ENCODE peak calls at places on chromosomes 13 and 19, in four cellular contexts. G, C, Y and Q are unnamed samples.

GRCh38 chr19:19406878-19407639 is 1.6 kb downstream of the GATAD2A start:
- DNase-seq in C (peak), Y (peak), G (peak), Q (no peak)

GRCh38 chr13:36998624-36999041 is 507 bp downstream of the ALG5 start:
- DNase-seq in C (peak), G (no peak), Y (peak), Q (peak)

GRCh38 chr19:13146763-13147563 is 3.2 kb downstream of the STX10 start:
- DNase-seq in C (no peak), Y (no peak), G (peak), Q (no peak)

GRCh38 chr13:26601669-26602068 is 44.2 kb downstream of the WASF3 start:
- DNase-seq in C (peak), Y (no peak), G (peak), Q (no peak)

GRCh38 chr13:109517516-109517915 is 268.9 kb downstream of the IRS2 start:
- DNase-seq in Y (no peak), G (peak), C (no peak), Q (no peak)

GRCh38 chr13:41137951-41138350 is 5.3 kb upstream of the KBTBD6 start:
- DNase-seq in Y (no peak), C (no peak), G (peak), Q (no peak)

GRCh38 chr13:111049791-111050538 is 65.1 kb upstream of the ARHGEF7 start:
- DNase-seq in G (peak), Y (no peak), C (peak), Q (peak)

GRCh38 chr19:43532571-43532961 is 422 bp upstream of the ZNF575 start:
- DNase-seq in Y (peak), G (no peak), C (peak), Q (peak)

GRCh38 chr13:102440259-102440936 is 38.5 kb upstream of the FGF14 start:
- DNase-seq in C (peak), G (no peak), Y (peak), Q (no peak)

GRCh38 chr13:101552797-101553196 is 100.3 kb downstream of the ITGBL1 start:
- DNase-seq in C (no peak), G (peak), Y (no peak), Q (no peak)

GRCh38 chr19:49555600-49556411 is 24.6 kb downstream of the NOSIP start:
- DNase-seq in C (peak), Y (peak), G (peak), Q (peak)

GRCh38 chr13:97385146-97385545 is 48.8 kb upstream of the RAP2A start:
- DNase-seq in C (no peak), G (no peak), Y (no peak), Q (no peak)

GRCh38 chr13:45361596-45362206 is 20.7 kb upstream of the TPT1 start:
- DNase-seq in G (peak), Y (no peak), C (no peak), Q (no peak)

GRCh38 chr19:47369923-47370625 is 21.0 kb downstream of the DHX34 start:
- DNase-seq in Y (no peak), C (no peak), G (peak), Q (no peak)

GRCh38 chr13:19178901-19179593 is 2.6 kb downstream of the TUBA3C start:
- DNase-seq in G (no peak), C (no peak), Y (no peak), Q (no peak)

DNA sequence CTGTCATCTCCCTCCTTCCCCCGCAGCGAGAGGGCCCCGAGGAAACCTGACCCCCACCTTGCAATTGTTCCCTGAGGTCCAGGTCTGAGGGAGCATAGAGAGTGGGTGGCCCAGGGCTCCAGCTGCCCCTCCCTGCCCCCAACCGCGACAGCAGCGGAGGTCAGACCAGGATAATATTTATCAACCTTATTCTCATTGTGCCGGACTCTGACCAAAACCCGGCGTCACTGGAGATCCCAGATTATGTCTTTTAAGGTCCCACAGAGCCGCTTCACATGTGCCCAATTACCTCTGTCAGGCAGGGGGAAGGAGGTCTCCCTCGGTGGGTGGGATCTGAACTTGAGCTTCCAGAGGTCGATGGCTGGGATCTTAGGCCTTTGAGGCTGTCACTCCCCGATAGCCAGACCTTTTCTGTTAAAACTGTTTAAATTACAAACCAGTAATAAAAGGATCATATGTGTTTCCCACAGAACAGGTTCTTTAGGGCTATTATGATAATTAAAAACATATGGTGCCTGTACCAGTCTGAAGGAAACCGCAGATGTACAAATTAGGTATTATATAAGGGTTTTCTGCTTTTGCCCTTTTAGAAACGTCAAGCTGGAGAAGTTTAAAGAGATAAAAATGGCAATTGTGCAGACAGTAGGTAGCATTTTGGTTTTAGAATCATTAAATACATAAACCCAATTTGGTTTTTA is 195.5 kb downstream of the ZNF536 start:
- DNase-seq in G (no peak), Y (no peak), C (no peak), Q (peak)
- H3K4me3 ChIP-seq in G (no peak), Y (no peak), C (no peak), Q (no peak)

DNA sequence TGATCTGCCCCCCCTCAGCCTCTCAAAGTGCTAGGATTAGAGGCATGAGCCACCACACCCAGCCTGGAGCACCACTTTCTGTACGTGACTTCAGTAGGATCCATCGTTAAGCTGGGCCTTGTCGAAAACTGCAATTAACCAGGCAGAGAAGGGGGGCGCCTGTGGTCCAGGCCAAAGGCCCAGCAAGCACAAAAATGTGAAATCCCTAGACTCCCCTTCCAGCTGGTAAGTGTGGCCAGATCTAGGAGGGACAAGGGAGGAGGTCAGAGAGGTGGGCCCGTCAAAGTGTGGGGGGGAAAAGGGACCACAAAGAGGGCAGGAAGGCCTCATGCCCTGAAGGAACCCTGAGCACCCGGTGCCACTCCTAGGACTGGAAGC is 13.8 kb downstream of the DDX39A start:
- DNase-seq in G (no peak), C (no peak), Y (no peak), Q (peak)
- H3K4me3 ChIP-seq in G (no peak), C (no peak), Y (no peak), Q (peak)

GRCh38 chr19:45667620-45668341 is at the start of gene GIPR:
- DNase-seq in Y (peak), G (no peak), C (peak), Q (peak)
- H3K4me3 ChIP-seq in Y (peak), G (peak), C (peak), Q (peak)

DNA sequence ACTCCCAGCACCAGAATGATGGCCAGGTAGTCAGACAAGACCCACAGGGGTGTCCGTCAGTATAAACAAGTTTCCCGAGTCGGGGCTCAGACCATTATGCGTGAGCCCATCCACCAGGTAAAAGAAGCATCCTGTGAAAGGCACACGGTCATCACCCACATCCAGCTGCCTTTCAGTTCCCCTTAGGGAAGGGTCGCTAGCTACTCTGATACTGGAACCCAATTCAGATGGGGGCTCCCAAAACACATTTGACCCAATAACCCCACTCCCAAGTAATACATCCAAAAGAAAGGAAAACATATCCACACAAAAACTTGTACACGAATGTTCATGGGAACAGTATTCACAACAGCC is 66.8 kb downstream of the STK24 start:
- DNase-seq in G (no peak), C (peak), Y (no peak), Q (no peak)
- H3K4me3 ChIP-seq in G (no peak), C (peak), Y (no peak), Q (no peak)

GRCh38 chr13:48490241-48490640 is 42.6 kb downstream of the RCBTB2 start:
- DNase-seq in C (no peak), G (no peak), Y (no peak), Q (no peak)
- H3K4me3 ChIP-seq in C (peak), G (no peak), Y (no peak), Q (no peak)

DNA sequence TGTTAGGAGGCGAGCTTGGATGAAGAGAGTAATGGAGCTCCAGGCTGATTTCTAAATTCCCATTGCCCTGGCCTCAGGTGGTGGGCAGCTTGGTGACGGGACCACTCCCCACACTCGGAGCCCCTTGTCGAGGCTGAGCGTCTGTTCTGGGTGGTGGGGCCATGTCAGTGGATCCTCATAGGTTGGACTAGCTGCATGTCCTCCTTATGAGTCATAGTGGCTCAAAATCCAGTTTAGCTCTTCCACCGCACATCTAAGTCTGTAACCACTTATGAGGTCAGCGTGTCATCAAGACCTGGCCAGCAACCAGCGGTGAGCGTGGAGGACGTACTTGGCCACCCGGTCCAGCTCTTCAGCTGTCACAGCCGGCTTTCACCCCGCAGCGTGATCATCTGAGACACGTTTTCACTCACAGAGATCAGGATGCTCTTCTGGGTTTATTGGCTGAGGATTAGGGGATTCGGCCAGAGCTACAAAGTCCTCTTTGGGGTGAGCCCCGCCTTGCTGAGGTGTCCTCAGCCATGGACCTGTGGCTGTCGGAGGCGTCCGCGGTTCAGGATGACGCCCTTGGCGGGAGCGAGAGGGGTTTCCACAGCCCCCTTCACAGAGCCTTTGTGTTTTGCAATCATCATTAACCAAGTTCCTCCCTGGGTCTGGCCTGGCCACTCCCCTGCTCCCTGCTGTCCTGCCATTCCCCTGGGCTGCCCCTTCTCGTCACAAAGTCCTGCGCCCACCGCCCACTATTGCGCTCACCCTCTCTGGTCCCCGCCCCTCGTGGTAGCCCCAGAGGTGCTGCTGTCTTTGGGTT is 41.9 kb downstream of the ADPRHL1 start:
- DNase-seq in C (no peak), Y (no peak), G (peak), Q (peak)
- H3K4me3 ChIP-seq in C (no peak), Y (no peak), G (no peak), Q (no peak)

GRCh38 chr19:15368798-15369593 is 10.6 kb downstream of the AKAP8 start:
- DNase-seq in G (no peak), Y (no peak), C (no peak), Q (no peak)
- H3K4me3 ChIP-seq in G (no peak), Y (no peak), C (no peak), Q (no peak)

DNA sequence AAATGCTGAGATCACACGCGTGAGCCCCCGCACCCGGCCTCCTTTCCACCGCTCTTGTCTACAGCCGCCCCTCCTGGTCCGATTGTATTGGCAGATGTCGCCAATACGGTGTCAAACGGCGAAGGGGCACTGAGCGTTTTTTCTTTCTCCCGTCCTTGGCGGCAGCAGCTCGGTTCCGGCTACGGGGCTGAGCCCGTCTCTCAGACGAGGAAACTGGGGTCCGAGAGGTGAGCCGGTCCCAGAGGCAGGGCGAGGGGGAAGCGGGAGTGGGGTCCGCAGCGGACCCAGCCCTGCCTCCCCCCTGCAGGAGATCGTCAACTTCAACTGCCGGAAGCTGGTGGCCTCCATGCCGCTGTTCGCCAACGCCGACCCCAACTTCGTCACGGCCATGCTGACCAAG is 20.4 kb downstream of the POLRMT start:
- DNase-seq in G (no peak), C (no peak), Y (no peak), Q (no peak)
- H3K4me3 ChIP-seq in G (no peak), C (no peak), Y (no peak), Q (no peak)

DNA sequence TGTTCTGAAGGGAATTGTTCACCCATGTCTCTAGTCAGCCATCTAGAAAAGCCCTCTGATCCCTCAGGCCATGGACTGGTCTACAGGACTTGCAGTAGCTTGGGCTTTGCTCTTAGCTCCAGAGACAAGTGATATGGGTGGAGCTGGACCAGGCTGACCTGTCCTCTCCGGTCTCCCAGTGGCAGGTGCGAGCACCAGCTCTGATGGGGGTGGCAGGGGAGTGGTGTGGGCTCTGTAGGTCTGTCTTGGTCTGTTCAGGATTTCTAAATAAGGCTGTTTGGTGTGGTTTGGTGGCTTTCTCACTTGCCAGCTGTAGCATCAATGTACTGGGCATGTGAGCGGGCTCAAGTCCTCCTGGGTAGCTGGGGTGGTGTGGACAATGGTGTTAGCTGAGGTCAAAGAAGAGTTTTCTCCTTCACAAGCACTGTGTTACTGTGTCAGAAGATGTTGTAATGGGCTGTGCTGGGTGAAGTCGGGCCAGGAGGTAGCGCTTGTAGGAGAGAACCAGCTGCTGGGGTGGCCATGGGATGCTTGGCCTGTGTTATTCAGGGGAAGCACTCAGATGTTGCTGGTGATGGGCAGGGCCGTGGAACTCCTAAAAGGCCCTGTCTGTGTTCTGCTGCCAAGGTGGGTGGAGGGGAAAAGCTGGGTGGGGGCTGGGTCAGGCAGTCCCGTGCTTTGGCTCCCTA is 16.9 kb downstream of the GPC6 start:
- DNase-seq in C (no peak), G (no peak), Y (no peak), Q (no peak)
- H3K4me3 ChIP-seq in C (no peak), G (no peak), Y (no peak), Q (no peak)